ENCODE peak calls at places on chromosomes 4 and X, in five cellular contexts. E is stomach, F is GM23338, T is spleen, W is suprapubic skin. J is an unnamed sample.

GRCh38 chr4:114383721-114384120 is 214.9 kb upstream of the UGT8 start:
- DNase-seq in W (no peak), E (no peak), T (no peak), F (no peak), J (no peak)

GRCh38 chrX:3545901-3546300 is 167.5 kb downstream of the PRKX start:
- DNase-seq in W (no peak), E (no peak), F (no peak), T (no peak), J (no peak)

GRCh38 chr4:128525387-128525786 is 237.8 kb upstream of the PGRMC2 start:
- DNase-seq in F (no peak), T (no peak), W (no peak), E (no peak), J (no peak)

GRCh38 chr4:55376698-55377097 is 19.1 kb upstream of the TMEM165 start:
- DNase-seq in W (no peak), E (no peak), F (no peak), T (no peak), J (no peak)

GRCh38 chr4:152807294-152807829 is 27.6 kb downstream of the ARFIP1 start:
- DNase-seq in W (no peak), E (no peak), T (no peak), F (no peak), J (no peak)

GRCh38 chrX:143115466-143115865 is 89.7 kb downstream of the SPANXN4 start:
- DNase-seq in W (no peak), T (no peak), E (no peak), F (no peak), J (no peak)

GRCh38 chr4:25190407-25190806 is 30.2 kb upstream of the SEPSECS start:
- DNase-seq in T (no peak), W (no peak), F (peak; percentile 53), E (no peak), J (peak; percentile 17)

GRCh38 chr4:112210777-112211176 is 20.8 kb upstream of the AP1AR start:
- DNase-seq in E (no peak), W (no peak), T (no peak), F (no peak), J (no peak)

GRCh38 chr4:57077550-57078311 is 32.5 kb downstream of the IGFBP7 start:
- DNase-seq in E (no peak), T (no peak), W (no peak), F (peak; percentile 84), J (no peak)

GRCh38 chrX:15815779-15816452 is 25.6 kb downstream of the ZRSR2 start:
- DNase-seq in E (no peak), T (no peak), W (no peak), F (peak; percentile 63), J (peak; percentile 12)

GRCh38 chrX:140848800-140849199 is 139.2 kb downstream of the LINC00632 start:
- DNase-seq in W (no peak), F (no peak), T (no peak), E (no peak), J (no peak)

GRCh38 chr4:174461438-174462106 is 60.7 kb downstream of the HPGD start:
- DNase-seq in T (no peak), W (no peak), F (no peak), E (no peak), J (peak; percentile 39)

GRCh38 chrX:138858438-138858837 is 146.9 kb upstream of the FGF13 start:
- DNase-seq in F (no peak), W (no peak), E (no peak), T (no peak), J (no peak)

GRCh38 chrX:47361538-47362511 is 8.6 kb upstream of the ZNF157 start:
- DNase-seq in W (peak; percentile 75), F (peak; percentile 95), T (peak; percentile 88), E (peak; percentile 61), J (peak; percentile 69)

GRCh38 chr4:3729188-3729884 is 36.8 kb upstream of the ADRA2C start:
- DNase-seq in F (no peak), E (no peak), W (no peak), T (no peak), J (no peak)

GRCh38 chrX:19791562-19791961 is 95.8 kb downstream of the SH3KBP1 start:
- DNase-seq in E (no peak), W (no peak), T (no peak), F (no peak), J (no peak)

GRCh38 chr4:18077808-18078207 is 56.3 kb upstream of the LCORL start:
- DNase-seq in T (no peak), F (no peak), W (no peak), E (no peak), J (no peak)

GRCh38 chrX:105837227-105837626 is 14.9 kb downstream of the NRK start:
- DNase-seq in E (no peak), W (no peak), T (no peak), F (no peak), J (no peak)

GRCh38 chrX:54695816-54696487 is 102.1 kb downstream of the ITIH6 start:
- DNase-seq in W (no peak), F (no peak), E (no peak), T (no peak), J (no peak)

GRCh38 chrX:17535229-17535628 is 160.2 kb downstream of the NHS start:
- DNase-seq in F (peak; percentile 74), W (no peak), T (no peak), E (peak; percentile 28), J (peak; percentile 31)

GRCh38 chr4:10656988-10657387 is 27.6 kb downstream of the CLNK start:
- DNase-seq in E (no peak), T (no peak), W (no peak), F (no peak), J (no peak)

GRCh38 chr4:126583509-126583908 is 1049.2 kb upstream of the INTU start:
- DNase-seq in F (peak; percentile 64), E (no peak), T (no peak), W (no peak), J (no peak)

DNA sequence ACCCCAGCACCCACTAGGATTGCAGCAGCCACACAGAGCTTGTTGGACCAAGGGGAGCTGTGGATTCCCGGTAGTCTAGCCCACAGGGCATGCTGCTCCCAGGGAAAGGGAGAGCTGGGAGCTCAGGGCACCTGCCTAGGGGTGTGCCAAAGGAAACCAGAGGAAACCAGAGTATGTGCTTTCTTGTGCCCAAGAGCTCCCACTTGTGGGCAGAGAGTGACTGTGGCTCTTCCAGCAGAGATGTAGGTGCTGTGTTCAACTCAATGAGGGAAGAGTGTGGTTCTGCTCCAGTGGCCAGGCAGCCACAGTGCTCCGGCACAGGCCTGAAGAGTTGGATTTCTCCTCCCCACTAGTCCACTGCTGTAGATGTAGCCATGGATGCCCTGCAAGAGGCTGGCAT is 1050.0 kb upstream of the INTU start:
- DNase-seq in E (no peak), T (no peak), F (peak; percentile 37), W (no peak), J (no peak)
- TF ChIP-seq CTCF in E (no peak), T (no peak), F (peak; percentile 68), W (no peak), J (no peak)

GRCh38 chr4:76589402-76589801 is 154.4 kb downstream of the SHROOM3 start:
- DNase-seq in W (no peak), T (no peak), F (peak; percentile 57), E (no peak), J (peak; percentile 51)

GRCh38 chr4:76591992-76592391 is 157.0 kb downstream of the SHROOM3 start:
- DNase-seq in E (no peak), F (no peak), T (no peak), W (no peak), J (no peak)

GRCh38 chr4:76588268-76588667 is 153.2 kb downstream of the SHROOM3 start:
- DNase-seq in T (no peak), F (peak; percentile 52), W (no peak), E (no peak), J (no peak)

GRCh38 chr4:76590847-76591281 is 155.8 kb downstream of the SHROOM3 start:
- DNase-seq in E (no peak), T (no peak), W (no peak), F (peak; percentile 37), J (no peak)

GRCh38 chr4:76589872-76590846 is 155.1 kb downstream of the SHROOM3 start:
- DNase-seq in F (peak; percentile 98), W (no peak), E (peak; percentile 74), T (no peak), J (peak; percentile 51)
- TF ChIP-seq POLR2AphosphoS5 in F (no peak), W (no peak), E (no peak), T (no peak), J (no peak)

DNA sequence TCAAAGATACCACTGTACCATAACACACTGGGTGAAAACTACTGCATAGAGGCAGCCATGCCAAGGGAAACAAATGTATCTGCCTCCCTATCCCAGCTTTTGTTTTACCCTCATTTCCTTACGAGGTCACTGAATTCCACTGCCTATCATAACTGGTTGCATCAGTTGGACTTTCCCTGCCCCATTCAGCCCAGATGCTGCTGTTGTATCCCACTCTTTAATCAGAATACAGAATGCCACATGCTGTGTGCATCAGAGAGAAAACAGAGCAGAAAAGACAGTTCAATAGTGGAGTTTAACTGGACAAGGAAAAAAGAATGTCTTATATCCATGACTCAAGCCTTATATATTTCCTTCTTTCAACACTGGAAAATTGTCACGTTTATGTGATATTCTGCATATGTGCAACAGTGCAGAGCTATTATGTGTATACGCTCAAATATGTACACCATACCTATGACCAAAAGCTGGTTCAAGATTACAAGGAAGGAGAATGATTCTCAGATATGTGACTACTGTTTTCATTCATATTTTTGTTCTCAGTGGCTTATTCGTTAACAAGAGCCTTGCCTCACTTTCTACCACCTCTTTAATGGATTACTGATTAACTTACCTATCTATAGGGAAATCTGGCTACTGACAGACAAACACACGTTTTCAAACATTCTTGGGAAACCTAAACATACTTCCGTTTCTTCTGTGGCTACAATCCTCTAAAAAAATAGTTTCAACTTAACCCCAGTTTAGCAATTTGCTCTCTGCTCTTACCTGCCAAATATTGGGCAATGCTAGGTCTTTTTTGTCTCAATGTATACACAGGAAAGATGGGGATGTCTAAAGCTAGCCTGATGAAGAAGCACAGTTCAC is 378.9 kb downstream of the SMARCA1 start:
- DNase-seq in F (no peak), W (no peak), T (no peak), E (no peak), J (no peak)
- TF ChIP-seq CTCF in F (no peak), W (no peak), T (no peak), E (no peak), J (no peak)

DNA sequence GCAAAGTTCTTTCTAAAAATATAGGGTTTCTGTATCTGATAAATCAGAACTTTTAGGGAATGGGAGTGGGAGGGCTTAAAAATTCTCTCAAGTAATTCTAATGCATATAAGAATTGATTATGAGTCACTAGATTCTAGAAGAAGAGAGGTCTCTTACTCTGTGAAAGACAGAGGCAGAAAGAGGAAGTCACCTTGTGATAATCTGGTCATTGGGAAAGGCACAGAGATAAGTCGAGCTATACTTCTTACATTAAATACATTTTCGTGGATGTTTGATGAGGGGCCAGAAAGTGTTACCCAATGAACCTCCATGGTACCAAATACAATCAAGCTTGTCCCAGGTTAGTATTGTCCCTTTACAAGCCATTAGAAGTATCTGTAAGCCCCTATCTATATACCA is 134.4 kb downstream of the MAD2L1 start:
- DNase-seq in W (no peak), T (no peak), F (no peak), E (no peak), J (no peak)
- TF ChIP-seq POLR2AphosphoS5 in W (no peak), T (no peak), F (no peak), E (no peak), J (no peak)

GRCh38 chr4:149923736-149924135 is 108.1 kb upstream of the IQCM start:
- DNase-seq in T (no peak), W (no peak), E (no peak), F (peak; percentile 31), J (no peak)
- TF ChIP-seq CTCF in T (no peak), W (no peak), E (no peak), F (peak; percentile 50), J (no peak)

J was measured in transverse colon.